ENCODE peak calls at places on chromosomes 1 and 21, in four cellular contexts. T is HepG2, R is HEK293T, P is A549. D is an unnamed sample.

GRCh38 chr1:46041974-46042373 is 90.5 kb downstream of the PIK3R3 start:
- DNase-seq in T (no peak), R (no peak), P (no peak), D (no peak)

GRCh38 chr1:67687198-67687545 is 2.2 kb downstream of the GADD45A start:
- DNase-seq in T (no peak), R (no peak), P (no peak), D (no peak)

GRCh38 chr1:183877321-183877720 is 72.4 kb downstream of the RGL1 start:
- DNase-seq in T (no peak), R (no peak), P (no peak), D (no peak)

GRCh38 chr1:112358061-112358770 is 37.8 kb upstream of the CTTNBP2NL start:
- DNase-seq in T (no peak), R (no peak), P (no peak), D (no peak)

GRCh38 chr1:116377564-116378529 is 4.8 kb downstream of the ATP1A1 start:
- DNase-seq in T (peak), R (no peak), P (peak), D (no peak)

GRCh38 chr1:24925082-24925779 is 4.8 kb downstream of the RUNX3 start:
- DNase-seq in T (no peak), R (no peak), P (no peak), D (no peak)

GRCh38 chr1:116754203-116754977 is at the start of gene CD2:
- DNase-seq in T (no peak), R (no peak), P (no peak), D (no peak)

GRCh38 chr1:170669586-170670332 is 5.8 kb downstream of the PRRX1 start:
- DNase-seq in T (no peak), R (no peak), P (no peak), D (no peak)

GRCh38 chr21:39850333-39850732 is 16.9 kb upstream of the PCP4 start:
- DNase-seq in T (no peak), R (no peak), P (no peak), D (no peak)

GRCh38 chr21:26719750-26720149 is 125.5 kb downstream of the ADAMTS1 start:
- DNase-seq in T (no peak), R (no peak), P (no peak), D (no peak)

GRCh38 chr1:220294754-220295419 is 22.6 kb upstream of the RAB3GAP2 start:
- DNase-seq in T (no peak), R (no peak), P (no peak), D (no peak)

GRCh38 chr1:165753934-165754333 is 14.7 kb downstream of the TMCO1 start:
- DNase-seq in T (no peak), R (no peak), P (no peak), D (no peak)

GRCh38 chr1:112501810-112502641 is 6.7 kb upstream of the WNT2B start:
- DNase-seq in T (peak), R (peak), P (peak), D (peak)

GRCh38 chr1:67618285-67619018 is 66.5 kb upstream of the GADD45A start:
- DNase-seq in T (no peak), R (no peak), P (peak), D (no peak)

GRCh38 chr1:84892657-84893618 is at the start of gene LPAR3:
- DNase-seq in T (no peak), R (peak), P (peak), D (peak)

GRCh38 chr1:37307907-37308570 is 166.3 kb upstream of the ZC3H12A start:
- DNase-seq in T (no peak), R (no peak), P (no peak), D (peak)

GRCh38 chr21:42063578-42064521 is 7.3 kb upstream of the UMODL1 start:
- DNase-seq in T (no peak), R (no peak), P (no peak), D (no peak)

GRCh38 chr21:41821756-41822431 is 55.0 kb upstream of the RIPK4 start:
- DNase-seq in T (no peak), R (no peak), P (no peak), D (no peak)

GRCh38 chr1:153612755-153613331 is at the start of gene S100A16:
- DNase-seq in T (no peak), R (no peak), P (peak), D (peak)

GRCh38 chr1:54355931-54356679 is 50.1 kb downstream of the SSBP3 start:
- DNase-seq in T (peak), R (no peak), P (no peak), D (peak)

GRCh38 chr1:81179239-81179638 is 621.5 kb upstream of the ADGRL2 start:
- DNase-seq in T (no peak), R (no peak), P (peak), D (no peak)

GRCh38 chr21:37673801-37674575 is 242.3 kb downstream of the KCNJ6 start:
- DNase-seq in T (no peak), R (no peak), P (no peak), D (no peak)

GRCh38 chr1:76055987-76056386 is 18.6 kb upstream of the ST6GALNAC3 start:
- DNase-seq in T (no peak), R (no peak), P (no peak), D (no peak)
- TF ChIP-seq BHLHE40 in T (no peak), R (no peak), P (no peak), D (no peak)

GRCh38 chr1:215114154-215114933 is 31.8 kb downstream of the KCNK2 start:
- DNase-seq in T (no peak), R (no peak), P (peak), D (no peak)
- TF ChIP-seq BHLHE40 in T (no peak), R (no peak), P (no peak), D (no peak)

GRCh38 chr21:46503922-46504539 is 45.3 kb downstream of the DIP2A start:
- DNase-seq in T (no peak), R (no peak), P (no peak), D (no peak)
- TF ChIP-seq BHLHE40 in T (no peak), R (no peak), P (no peak), D (no peak)

DNA sequence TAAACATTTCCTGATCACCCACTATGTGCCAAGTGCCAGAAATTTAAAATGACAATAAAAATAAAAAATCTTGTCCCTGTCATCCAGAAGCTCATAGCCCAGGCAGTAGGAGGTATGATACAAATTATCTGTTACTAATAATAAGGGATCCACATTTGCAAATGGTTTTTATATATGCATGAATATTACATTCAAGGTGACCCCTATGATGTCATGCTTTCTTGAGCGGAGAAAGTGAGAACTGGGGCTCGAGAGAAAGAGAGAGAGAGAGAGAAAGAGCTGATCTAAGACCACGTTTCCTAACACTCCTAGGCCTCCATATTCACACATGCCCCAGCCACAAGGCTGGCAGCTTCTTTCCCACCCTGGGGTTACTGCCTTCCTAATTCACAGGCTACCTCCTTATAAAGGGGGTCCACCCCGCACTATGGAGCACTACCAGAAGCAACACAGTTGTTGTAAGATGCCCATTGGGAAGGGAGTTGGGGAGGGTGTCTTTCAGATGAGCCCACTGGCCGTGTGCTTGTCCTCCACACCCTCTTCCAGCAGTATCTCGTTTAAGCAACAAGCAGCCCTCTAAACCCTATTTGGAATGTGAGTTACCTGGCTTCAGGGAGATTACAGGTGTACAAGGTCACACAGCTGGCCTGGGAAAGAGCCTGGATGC is 28.8 kb upstream of the LRRN2 start:
- DNase-seq in T (no peak), R (no peak), P (no peak), D (no peak)
- TF ChIP-seq BHLHE40 in T (no peak), R (no peak), P (no peak), D (no peak)

GRCh38 chr1:2344121-2344681 is 47.2 kb downstream of the MORN1 start:
- DNase-seq in T (no peak), R (no peak), P (no peak), D (no peak)
- TF ChIP-seq BHLHE40 in T (no peak), R (no peak), P (no peak), D (no peak)

GRCh38 chr1:178093958-178094751 is at the start of gene RASAL2:
- DNase-seq in T (peak), R (peak), P (peak), D (peak)
- TF ChIP-seq BHLHE40 in T (no peak), R (no peak), P (no peak), D (no peak)

GRCh38 chr1:218703836-218704235 is 358.7 kb downstream of the TGFB2 start:
- DNase-seq in T (no peak), R (no peak), P (no peak), D (no peak)

GRCh38 chr1:218702808-218703207 is 357.7 kb downstream of the TGFB2 start:
- DNase-seq in T (no peak), R (no peak), P (no peak), D (no peak)

GRCh38 chr1:218711021-218711420 is 365.9 kb downstream of the TGFB2 start:
- DNase-seq in T (no peak), R (no peak), P (peak), D (no peak)

GRCh38 chr1:218705391-218705790 is 360.3 kb downstream of the TGFB2 start:
- DNase-seq in T (no peak), R (no peak), P (peak), D (no peak)

GRCh38 chr1:218705911-218706893 is 361.1 kb downstream of the TGFB2 start:
- DNase-seq in T (peak), R (no peak), P (peak), D (no peak)
- TF ChIP-seq BHLHE40 in T (no peak), R (no peak), P (no peak), D (no peak)

D was measured in K562.